ENCODE peak calls at places on chromosomes 6 and 20, in five cellular contexts. Z is IMR-90, V is Peyer's patch, W is body of pancreas, O is heart left ventricle. J is an unnamed sample.
A peak's percentile ranks its signal among the peaks of the same experiment; 100 is the strongest.

GRCh38 chr6:170464524-170464979 is 88.6 kb downstream of the PSMB1 start:
- DNase-seq in O (no peak), Z (no peak), W (no peak), V (no peak), J (no peak)

GRCh38 chr6:44061375-44062104 is 65.7 kb downstream of the MRPL14 start:
- DNase-seq in W (no peak), O (no peak), V (no peak), Z (peak; percentile 84), J (no peak)

GRCh38 chr6:140050232-140050995 is 676.0 kb upstream of the CITED2 start:
- DNase-seq in Z (peak; percentile 72), O (peak; percentile 76), W (no peak), V (no peak), J (no peak)

GRCh38 chr20:25543068-25543467 is 42.3 kb downstream of the NINL start:
- DNase-seq in O (no peak), W (no peak), V (no peak), Z (peak; percentile 66), J (no peak)

GRCh38 chr6:31822038-31822821 is 5.3 kb upstream of the HSPA1B start:
- DNase-seq in O (peak; percentile 91), Z (peak; percentile 64), W (peak; percentile 94), V (peak; percentile 89), J (peak; percentile 93)

GRCh38 chr20:36926653-36927200 is 24.8 kb downstream of the SAMHD1 start:
- DNase-seq in V (no peak), O (no peak), Z (no peak), W (no peak), J (no peak)

GRCh38 chr6:47464052-47464451 is 13.5 kb upstream of the CD2AP start:
- DNase-seq in Z (no peak), V (no peak), O (no peak), W (no peak), J (no peak)

GRCh38 chr6:72761767-72762166 is 139.9 kb downstream of the KCNQ5 start:
- DNase-seq in W (no peak), V (no peak), O (no peak), Z (no peak), J (no peak)

GRCh38 chr20:32917191-32917950 is 58.6 kb downstream of the EFCAB8 start:
- DNase-seq in O (no peak), W (no peak), V (no peak), Z (no peak), J (no peak)

GRCh38 chr20:16349518-16350295 is 223.5 kb downstream of the KIF16B start:
- DNase-seq in V (no peak), O (no peak), Z (peak; percentile 23), W (no peak), J (no peak)

GRCh38 chr20:38373231-38373867 is 27.1 kb downstream of the LBP start:
- DNase-seq in W (no peak), O (no peak), V (peak; percentile 62), Z (no peak), J (peak; percentile 74)

GRCh38 chr6:1082040-1082935 is 229.6 kb upstream of the FOXQ1 start:
- DNase-seq in O (no peak), W (no peak), Z (peak; percentile 73), V (no peak), J (no peak)

GRCh38 chr6:44569931-44570385 is 182.5 kb downstream of the CDC5L start:
- DNase-seq in Z (peak; percentile 7), W (no peak), O (peak; percentile 66), V (peak; percentile 54), J (no peak)

GRCh38 chr20:9514461-9515210 is at the start of gene LAMP5:
- DNase-seq in V (no peak), Z (peak; percentile 29), O (no peak), W (peak; percentile 33), J (no peak)

GRCh38 chr20:37323985-37324384 is 22.0 kb upstream of the SRC start:
- DNase-seq in Z (peak; percentile 92), V (no peak), W (no peak), O (no peak), J (no peak)

GRCh38 chr20:10644458-10645204 is 29.2 kb downstream of the JAG1 start:
- DNase-seq in V (peak; percentile 40), O (no peak), W (no peak), Z (no peak), J (no peak)

GRCh38 chr6:144931172-144932035 is 646.3 kb downstream of the UTRN start:
- DNase-seq in W (peak; percentile 49), V (peak; percentile 51), Z (peak; percentile 36), O (no peak), J (peak; percentile 16)

GRCh38 chr6:168713839-168714238 is 272.9 kb downstream of the SMOC2 start:
- DNase-seq in W (peak; percentile 57), Z (no peak), O (no peak), V (peak; percentile 72), J (peak; percentile 10)

GRCh38 chr6:111922454-111923297 is 49.4 kb upstream of the FYN start:
- DNase-seq in O (no peak), W (no peak), Z (peak; percentile 59), V (no peak), J (peak; percentile 53)

GRCh38 chr20:17083738-17084137 is 143.1 kb upstream of the PCSK2 start:
- DNase-seq in W (no peak), O (no peak), Z (peak; percentile 10), V (no peak), J (no peak)

GRCh38 chr6:5084192-5084786 is 852 bp upstream of the PPP1R3G start:
- DNase-seq in W (no peak), Z (no peak), O (peak; percentile 80), V (no peak), J (peak; percentile 19)

GRCh38 chr6:168929871-168930450 is 323.7 kb downstream of the THBS2 start:
- DNase-seq in Z (no peak), O (no peak), W (no peak), V (no peak), J (no peak)

GRCh38 chr20:25039697-25040437 is 18.1 kb downstream of the ACSS1 start:
- DNase-seq in Z (peak; percentile 44), O (peak; percentile 94), W (peak; percentile 97), V (peak; percentile 90), J (no peak)

GRCh38 chr6:146980900-146981329 is 223.3 kb upstream of the STXBP5 start:
- DNase-seq in V (no peak), W (no peak), O (no peak), Z (no peak), J (no peak)

GRCh38 chr6:38503032-38503784 is 136.5 kb downstream of the BTBD9 start:
- DNase-seq in Z (no peak), W (no peak), V (no peak), O (no peak), J (no peak)

GRCh38 chr6:53635322-53635721 is 30.2 kb downstream of the KLHL31 start:
- DNase-seq in W (no peak), V (no peak), O (no peak), Z (peak; percentile 30), J (peak; percentile 45)

GRCh38 chr6:156949376-156949775 is 172.2 kb downstream of the ARID1B start:
- DNase-seq in W (no peak), V (no peak), Z (peak; percentile 81), O (no peak), J (no peak)

GRCh38 chr6:46329568-46329967 is 158.8 kb upstream of the ENPP5 start:
- DNase-seq in V (no peak), O (peak; percentile 29), Z (no peak), W (no peak), J (no peak)

GRCh38 chr20:3067139-3068009 is 4.0 kb upstream of the OXT start:
- DNase-seq in Z (no peak), V (no peak), W (no peak), O (no peak), J (no peak)

GRCh38 chr6:100269189-100269588 is 195.5 kb downstream of the SIM1 start:
- DNase-seq in W (no peak), Z (peak; percentile 85), V (no peak), O (no peak), J (no peak)

GRCh38 chr6:132322398-132322797 is 78.9 kb downstream of the MOXD1 start:
- DNase-seq in O (no peak), Z (peak; percentile 39), V (no peak), W (no peak), J (no peak)

GRCh38 chr6:145886228-145886956 is 71.8 kb upstream of the FBXO30 start:
- DNase-seq in W (no peak), Z (peak; percentile 88), V (no peak), O (no peak), J (no peak)

GRCh38 chr20:8454137-8454712 is 322.2 kb downstream of the PLCB1 start:
- DNase-seq in O (no peak), W (no peak), V (no peak), Z (peak; percentile 97), J (no peak)

GRCh38 chr20:38952153-38952552 is 10.0 kb upstream of the DHX35 start:
- DNase-seq in Z (no peak), O (no peak), V (no peak), W (no peak), J (no peak)

GRCh38 chr6:166325383-166326042 is 16.8 kb downstream of the SFT2D1 start:
- DNase-seq in Z (no peak), O (no peak), V (no peak), W (no peak), J (no peak)
- TF ChIP-seq POLR2A in Z (no peak), O (no peak), V (no peak), W (no peak), J (no peak)

DNA sequence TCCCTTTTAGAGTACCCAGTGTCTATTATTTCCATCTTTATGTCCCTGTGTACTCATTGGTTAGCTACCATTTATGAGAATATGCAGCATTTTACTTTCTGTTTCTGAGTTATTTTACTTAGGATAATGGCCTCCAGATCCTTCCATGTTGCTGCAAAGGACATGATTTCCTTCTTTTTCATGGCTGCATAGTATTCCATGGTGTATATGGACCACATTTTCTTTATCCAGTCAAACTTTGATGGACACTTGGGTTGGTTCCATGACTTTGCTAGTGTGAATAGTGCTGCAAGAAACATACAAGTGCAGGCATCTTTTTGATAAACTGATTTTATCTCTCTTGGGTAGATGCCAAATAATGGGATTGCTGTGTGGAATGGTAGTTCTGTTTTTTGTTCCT is 55.4 kb downstream of the ZBTB2 start:
- DNase-seq in V (no peak), W (no peak), O (no peak), Z (no peak), J (no peak)
- TF ChIP-seq POLR2A in V (no peak), W (no peak), O (no peak), Z (no peak), J (no peak)

GRCh38 chr6:135182993-135183531 is 2.0 kb downstream of the MYB start:
- DNase-seq in W (no peak), V (peak; percentile 88), Z (no peak), O (no peak), J (no peak)
- TF ChIP-seq POLR2A in W (no peak), V (no peak), Z (no peak), O (no peak), J (no peak)

DNA sequence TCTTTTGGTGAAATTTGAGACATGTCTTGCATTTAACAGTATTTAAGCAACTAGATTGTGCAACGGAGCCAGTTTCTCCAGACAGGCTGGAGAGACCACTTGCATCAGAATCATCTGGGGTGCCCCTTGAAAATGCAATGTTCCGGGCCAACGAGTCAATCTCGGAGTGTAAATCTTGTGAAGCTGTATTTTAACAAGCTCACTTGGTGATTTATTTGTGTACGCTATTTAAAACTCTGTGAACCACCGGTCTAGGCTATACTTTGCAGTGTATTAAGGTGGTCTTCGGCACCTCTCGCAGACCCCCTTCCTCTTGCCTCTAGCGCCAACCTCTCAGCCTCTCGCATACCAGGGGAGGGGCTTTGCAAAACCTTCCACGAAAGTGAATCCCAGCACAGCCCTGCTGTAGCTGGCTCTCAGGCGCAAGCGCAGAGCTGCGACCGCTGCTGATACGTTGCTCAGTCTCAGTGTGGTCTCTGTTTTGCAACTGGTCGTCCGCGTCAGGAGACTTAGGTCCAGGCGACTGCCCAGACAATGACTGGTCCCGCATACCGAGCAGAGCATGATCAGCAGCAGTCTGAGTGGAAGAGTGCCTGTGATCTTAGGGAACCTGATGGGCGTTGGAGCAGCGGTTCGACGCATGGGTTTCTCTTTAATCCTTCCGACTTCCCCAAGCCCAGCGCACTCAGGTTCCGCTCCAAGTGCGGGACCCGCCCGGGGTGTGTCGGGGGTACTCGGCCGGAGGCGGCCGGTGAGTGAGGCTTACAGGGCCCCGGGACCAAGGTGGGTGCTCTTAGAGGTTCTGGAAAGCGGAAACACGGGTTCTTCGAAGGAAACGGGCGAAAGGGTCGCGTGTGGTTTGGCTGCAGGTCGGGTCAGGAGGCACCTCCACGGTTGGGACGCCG is at the start of gene ZNF391:
- DNase-seq in Z (peak; percentile 80), V (peak; percentile 83), W (peak; percentile 72), O (peak; percentile 83), J (peak; percentile 69)
- TF ChIP-seq POLR2A in Z (no peak), V (no peak), W (peak; percentile 67), O (peak; percentile 56), J (peak; percentile 15)

J was measured in erythroblast.